ENCODE peak calls at places on chromosomes 11 and 22, in ten cellular contexts. B is kidney; Y is CD4-positive, alpha-beta memory T cell; A is heart right ventricle; R is cardiac muscle cell; P is suprapubic skin; M is adipocyte; C is adrenal gland; X is IMR-90; V is sigmoid colon. W is an unnamed sample. For H3K4me1, the result is how much of the 10 kb centered on the place peaks cover.

GRCh38 chr11:35986958-35987357 is 43.1 kb downstream of the LDLRAD3 start:
- DNase-seq in A (no peak), V (no peak), M (no peak), B (no peak), Y (no peak), C (no peak), R (no peak), X (peak), P (no peak), W (peak)

GRCh38 chr22:41022470-41023298 is 69.7 kb upstream of the EP300 start:
- DNase-seq in X (peak), P (peak), A (peak), C (peak), B (peak), Y (peak), M (peak), V (peak), R (peak), W (peak)

GRCh38 chr11:95727630-95728029 is 62.0 kb downstream of the FAM76B start:
- DNase-seq in A (no peak), P (no peak), V (no peak), X (no peak), Y (no peak), B (no peak), C (no peak), M (no peak), R (no peak), W (no peak)

GRCh38 chr11:44906641-44907040 is 44.0 kb downstream of the TP53I11 start:
- DNase-seq in B (no peak), X (no peak), Y (no peak), C (no peak), A (no peak), V (no peak), P (no peak), M (no peak), R (no peak), W (no peak)

GRCh38 chr11:1281326-1281973 is 28.0 kb downstream of the TOLLIP start:
- DNase-seq in M (no peak), X (no peak), A (no peak), Y (no peak), V (no peak), B (peak), C (no peak), R (no peak), P (no peak), W (no peak)

GRCh38 chr11:68343761-68344256 is 31.4 kb downstream of the LRP5 start:
- DNase-seq in V (no peak), R (no peak), B (no peak), P (no peak), C (peak), X (no peak), Y (no peak), A (no peak), M (no peak), W (peak)

GRCh38 chr22:46801331-46801811 is 38.9 kb downstream of the TBC1D22A start:
- DNase-seq in P (no peak), C (peak), V (peak), R (no peak), B (peak), A (no peak), M (no peak), X (no peak), Y (no peak), W (no peak)

GRCh38 chr11:78244546-78245315 is 56.0 kb downstream of the USP35 start:
- DNase-seq in M (no peak), X (no peak), P (no peak), V (no peak), C (no peak), Y (no peak), A (no peak), B (no peak), R (no peak), W (no peak)

GRCh38 chr11:64132388-64132771 is 33.5 kb downstream of the MACROD1 start:
- DNase-seq in B (no peak), P (no peak), R (peak), C (no peak), M (no peak), X (no peak), V (no peak), Y (no peak), A (no peak), W (peak)

GRCh38 chr11:33734441-33735165 is 1.6 kb downstream of the CD59 start:
- DNase-seq in B (no peak), A (no peak), R (no peak), V (no peak), M (peak), X (no peak), C (no peak), P (peak), Y (no peak), W (no peak)
- H3K4me1 ChIP-seq in B (under half), A (half or more), R (under half), V (half or more), M (under half), X (under half), C (half or more), P (half or more), Y (under half), W (under half)

GRCh38 chr22:42924436-42924835 is 67.4 kb upstream of the ARFGAP3 start:
- DNase-seq in Y (no peak), R (no peak), P (no peak), X (no peak), C (no peak), B (no peak), M (no peak), V (peak), A (no peak), W (peak)
- H3K4me1 ChIP-seq in Y (under half), R (under half), P (half or more), X (under half), C (half or more), B (under half), M (under half), V (half or more), A (half or more), W (under half)

DNA sequence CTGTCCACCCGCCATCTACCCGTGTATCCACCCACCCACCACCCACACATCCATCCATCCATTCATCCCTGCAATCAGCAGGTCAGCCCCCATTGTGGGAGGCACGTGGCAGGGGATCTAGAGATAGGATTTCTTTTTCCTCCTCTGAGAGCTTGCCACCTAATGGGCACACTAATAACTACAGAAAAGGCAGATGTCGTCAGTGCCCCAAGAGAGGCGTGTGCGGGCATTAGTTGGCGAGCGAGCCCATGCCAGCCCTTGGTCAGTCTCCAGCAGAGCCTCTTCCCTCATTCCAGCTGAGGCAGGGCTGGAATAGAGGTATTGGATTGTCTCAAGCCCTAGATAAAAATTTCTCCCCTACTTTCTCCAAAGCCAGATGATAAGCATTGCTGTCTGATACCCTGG is 9.7 kb downstream of the USP2 start:
- DNase-seq in Y (no peak), R (no peak), P (no peak), B (peak), A (no peak), X (no peak), M (no peak), V (no peak), C (no peak), W (peak)
- H3K4me1 ChIP-seq in Y (under half), R (half or more), P (half or more), B (under half), A (half or more), X (under half), M (half or more), V (half or more), C (half or more), W (half or more)

GRCh38 chr22:36344106-36344827 is 43.5 kb downstream of the MYH9 start:
- DNase-seq in V (no peak), X (no peak), P (no peak), B (no peak), C (no peak), R (no peak), M (no peak), Y (no peak), A (no peak), W (peak)
- H3K4me1 ChIP-seq in V (half or more), X (under half), P (half or more), B (under half), C (under half), R (under half), M (under half), Y (half or more), A (half or more), W (half or more)

DNA sequence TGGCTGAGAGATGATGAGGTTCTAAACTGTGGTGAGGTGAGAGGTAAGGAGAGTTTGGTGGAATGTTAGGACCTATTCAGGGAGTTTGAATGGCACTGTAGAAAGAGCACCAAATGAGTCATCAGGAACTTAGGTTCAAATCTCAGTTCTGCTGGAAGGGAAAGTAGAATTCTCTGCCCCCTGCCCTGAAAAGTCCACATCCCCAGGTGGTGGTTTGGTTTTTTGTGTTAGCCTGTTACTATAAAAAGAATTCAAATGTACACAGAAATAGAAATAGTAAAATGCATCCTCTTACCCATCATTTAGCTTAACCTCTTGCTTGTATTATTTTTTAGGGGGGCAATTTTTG is 20.2 kb downstream of the PPFIBP2 start:
- DNase-seq in X (no peak), P (no peak), C (no peak), Y (no peak), R (no peak), V (no peak), A (no peak), M (no peak), B (no peak), W (no peak)
- H3K4me1 ChIP-seq in X (under half), P (under half), C (under half), Y (half or more), R (under half), V (under half), A (under half), M (under half), B (under half), W (under half)

GRCh38 chr11:61170566-61170965 is 9.3 kb upstream of the VPS37C start:
- DNase-seq in Y (no peak), C (no peak), R (no peak), M (no peak), V (peak), X (no peak), A (no peak), P (no peak), B (no peak), W (no peak)

GRCh38 chr11:61168858-61169257 is 7.6 kb upstream of the VPS37C start:
- DNase-seq in A (no peak), R (no peak), P (no peak), V (no peak), X (no peak), M (no peak), C (no peak), B (no peak), Y (no peak), W (no peak)

GRCh38 chr11:61164610-61165424 is 3.6 kb upstream of the VPS37C start:
- DNase-seq in R (no peak), Y (no peak), V (no peak), A (no peak), C (no peak), M (no peak), P (no peak), X (no peak), B (no peak), W (no peak)

GRCh38 chr11:61171907-61172306 is 10.7 kb upstream of the VPS37C start:
- DNase-seq in P (no peak), M (no peak), R (no peak), C (no peak), Y (no peak), X (no peak), A (no peak), B (no peak), V (no peak), W (no peak)

DNA sequence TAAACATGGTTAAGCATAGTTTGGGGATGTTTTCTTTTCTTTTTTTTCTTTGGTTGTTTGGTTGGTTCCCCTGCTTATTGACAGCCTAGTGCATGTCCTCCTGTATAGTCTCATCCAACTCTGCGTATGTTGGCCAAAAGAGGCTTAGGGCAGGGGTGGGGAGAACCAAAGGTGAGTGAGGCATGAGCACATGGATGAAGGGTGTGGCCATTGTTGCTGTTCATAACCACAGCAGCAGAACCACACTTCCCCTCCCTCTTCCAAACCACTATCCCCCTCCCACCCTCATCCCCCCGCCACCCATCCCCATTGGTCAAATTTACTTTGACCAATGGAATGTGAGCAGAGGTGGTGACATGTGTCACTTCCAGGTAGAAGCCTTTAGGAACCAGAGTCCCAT is 7.1 kb upstream of the VPS37C start:
- DNase-seq in P (peak), R (no peak), C (no peak), Y (no peak), V (no peak), B (no peak), A (no peak), X (no peak), M (no peak), W (no peak)
- H3K4me1 ChIP-seq in P (under half), R (under half), C (under half), Y (under half), V (under half), B (under half), A (half or more), X (under half), M (under half), W (under half)

GRCh38 chr11:85755285-85755684 is 55.7 kb downstream of the SYTL2 start:
- DNase-seq in V (no peak), P (no peak), Y (no peak), B (no peak), C (no peak), A (no peak), M (no peak), R (no peak), X (no peak), W (no peak)
- H3K4me1 ChIP-seq in V (under half), P (under half), Y (half or more), B (under half), C (under half), A (under half), M (under half), R (under half), X (under half), W (under half)

DNA sequence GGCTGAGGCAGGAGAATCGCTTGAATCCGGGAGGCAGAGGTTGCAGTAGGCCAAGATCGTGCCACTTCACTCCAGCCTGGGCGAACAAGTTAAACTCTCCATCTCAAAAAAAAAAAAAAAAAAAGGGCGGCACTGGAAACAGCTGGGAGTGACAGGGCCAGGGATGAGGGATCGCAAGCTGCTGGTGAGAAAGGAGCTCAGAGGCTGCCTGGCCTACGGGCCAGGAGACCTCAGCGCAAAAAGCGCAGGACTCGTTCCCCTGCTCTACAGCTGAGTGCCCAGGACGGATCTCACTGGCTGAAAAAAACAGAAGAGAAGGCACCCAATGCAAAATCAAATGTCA is 680 bp upstream of the NUP50 start:
- DNase-seq in A (no peak), R (peak), Y (no peak), B (no peak), V (peak), P (no peak), C (no peak), M (peak), X (peak), W (peak)
- H3K4me1 ChIP-seq in A (half or more), R (under half), Y (half or more), B (under half), V (under half), P (half or more), C (half or more), M (under half), X (under half), W (under half)

GRCh38 chr11:13333456-13333957 is 55.9 kb downstream of the BMAL1 start:
- DNase-seq in P (no peak), V (no peak), Y (peak), A (no peak), R (no peak), C (no peak), B (no peak), M (no peak), X (no peak), W (no peak)
- H3K4me1 ChIP-seq in P (half or more), V (under half), Y (half or more), A (half or more), R (under half), C (under half), B (under half), M (half or more), X (under half), W (half or more)

W was measured in osteoblast.